ENCODE peak calls at places on chromosomes 16 and 17, in five cellular contexts. One of them, this sample, is unnamed.
A peak's percentile ranks its signal among the peaks of the same experiment; 100 is the strongest.

GRCh38 chr17:81348097-81349055 is 46.9 kb upstream of the BAHCC1 start:
- DNase-seq in A549: no peak
- DNase-seq in transverse colon: peak; percentile 73
- DNase-seq in sigmoid colon: peak; percentile 58
- DNase-seq in ovary: no peak
- DNase-seq in this sample: no peak

GRCh38 chr16:62190426-62190825 is 154.2 kb upstream of the CDH8 start:
- DNase-seq in A549: no peak
- DNase-seq in transverse colon: no peak
- DNase-seq in sigmoid colon: no peak
- DNase-seq in ovary: no peak
- DNase-seq in this sample: no peak

GRCh38 chr17:39939588-39940419 is 12.3 kb downstream of the LRRC3C start:
- DNase-seq in A549: peak; percentile 66
- DNase-seq in transverse colon: no peak
- DNase-seq in sigmoid colon: no peak
- DNase-seq in ovary: no peak
- DNase-seq in this sample: no peak

GRCh38 chr17:41689497-41690299 is 1.0 kb downstream of the EIF1 start:
- DNase-seq in A549: no peak
- DNase-seq in transverse colon: peak; percentile 34
- DNase-seq in sigmoid colon: no peak
- DNase-seq in ovary: no peak
- DNase-seq in this sample: no peak

GRCh38 chr16:49168146-49168545 is 113.5 kb downstream of the CBLN1 start:
- DNase-seq in A549: no peak
- DNase-seq in transverse colon: no peak
- DNase-seq in sigmoid colon: no peak
- DNase-seq in ovary: no peak
- DNase-seq in this sample: no peak

GRCh38 chr16:78002915-78003538 is 19.3 kb upstream of the CLEC3A start:
- DNase-seq in A549: peak; percentile 72
- DNase-seq in transverse colon: peak; percentile 79
- DNase-seq in sigmoid colon: peak; percentile 93
- DNase-seq in ovary: peak; percentile 81
- DNase-seq in this sample: peak; percentile 90

GRCh38 chr17:42017866-42018200 is 594 bp upstream of the DNAJC7 start:
- DNase-seq in A549: no peak
- DNase-seq in transverse colon: no peak
- DNase-seq in sigmoid colon: no peak
- DNase-seq in ovary: no peak
- DNase-seq in this sample: no peak

GRCh38 chr17:2391597-2392251 is 9.1 kb downstream of the MNT start:
- DNase-seq in A549: no peak
- DNase-seq in transverse colon: no peak
- DNase-seq in sigmoid colon: no peak
- DNase-seq in ovary: no peak
- DNase-seq in this sample: no peak

GRCh38 chr17:57294629-57295501 is 38.5 kb downstream of the MSI2 start:
- DNase-seq in A549: peak; percentile 44
- DNase-seq in transverse colon: no peak
- DNase-seq in sigmoid colon: no peak
- DNase-seq in ovary: no peak
- DNase-seq in this sample: no peak

GRCh38 chr16:84195201-84196093 is 4.5 kb downstream of the ADAD2 start:
- DNase-seq in A549: no peak
- DNase-seq in transverse colon: no peak
- DNase-seq in sigmoid colon: no peak
- DNase-seq in ovary: no peak
- DNase-seq in this sample: no peak

GRCh38 chr17:48290378-48290777 is 139.6 kb downstream of the SKAP1 start:
- DNase-seq in A549: no peak
- DNase-seq in transverse colon: no peak
- DNase-seq in sigmoid colon: no peak
- DNase-seq in ovary: no peak
- DNase-seq in this sample: no peak

GRCh38 chr17:64213995-64214507 is 49.0 kb downstream of the TEX2 start:
- DNase-seq in A549: no peak
- DNase-seq in transverse colon: no peak
- DNase-seq in sigmoid colon: no peak
- DNase-seq in ovary: no peak
- DNase-seq in this sample: no peak
- TF ChIP-seq CTCF in A549: no peak
- TF ChIP-seq CTCF in transverse colon: no peak
- TF ChIP-seq CTCF in sigmoid colon: no peak
- TF ChIP-seq CTCF in ovary: no peak
- TF ChIP-seq CTCF in this sample: no peak

GRCh38 chr17:8016632-8017424 is 14.4 kb downstream of the GUCY2D start:
- DNase-seq in A549: peak; percentile 62
- DNase-seq in transverse colon: peak; percentile 69
- DNase-seq in sigmoid colon: peak; percentile 68
- DNase-seq in ovary: no peak
- DNase-seq in this sample: peak; percentile 72

GRCh38 chr17:8013731-8014557 is 11.5 kb downstream of the GUCY2D start:
- DNase-seq in A549: no peak
- DNase-seq in transverse colon: no peak
- DNase-seq in sigmoid colon: peak; percentile 60
- DNase-seq in ovary: no peak
- DNase-seq in this sample: no peak

GRCh38 chr17:8014558-8014850 is 12.1 kb downstream of the GUCY2D start:
- DNase-seq in A549: no peak
- DNase-seq in transverse colon: no peak
- DNase-seq in sigmoid colon: peak; percentile 44
- DNase-seq in ovary: no peak
- DNase-seq in this sample: no peak

GRCh38 chr17:8015957-8016631 is 13.7 kb downstream of the GUCY2D start:
- DNase-seq in A549: no peak
- DNase-seq in transverse colon: peak; percentile 63
- DNase-seq in sigmoid colon: peak; percentile 68
- DNase-seq in ovary: no peak
- DNase-seq in this sample: peak; percentile 65

GRCh38 chr17:8015236-8015956 is 13.0 kb downstream of the GUCY2D start:
- DNase-seq in A549: no peak
- DNase-seq in transverse colon: no peak
- DNase-seq in sigmoid colon: peak; percentile 45
- DNase-seq in ovary: no peak
- DNase-seq in this sample: peak; percentile 69
- H3K27ac ChIP-seq in A549: no peak overlapping the region
- H3K27ac ChIP-seq in transverse colon: no peak overlapping the region
- H3K27ac ChIP-seq in sigmoid colon: no peak overlapping the region
- H3K27ac ChIP-seq in ovary: no peak overlapping the region
- H3K27ac ChIP-seq in this sample: no peak overlapping the region

GRCh38 chr17:66485272-66485947 is 183.0 kb downstream of the PRKCA start:
- DNase-seq in A549: no peak
- DNase-seq in transverse colon: no peak
- DNase-seq in sigmoid colon: no peak
- DNase-seq in ovary: no peak
- DNase-seq in this sample: no peak

GRCh38 chr17:66476014-66476413 is 173.6 kb downstream of the PRKCA start:
- DNase-seq in A549: no peak
- DNase-seq in transverse colon: no peak
- DNase-seq in sigmoid colon: no peak
- DNase-seq in ovary: no peak
- DNase-seq in this sample: no peak

GRCh38 chr17:66477615-66478283 is 175.3 kb downstream of the PRKCA start:
- DNase-seq in A549: no peak
- DNase-seq in transverse colon: no peak
- DNase-seq in sigmoid colon: no peak
- DNase-seq in ovary: no peak
- DNase-seq in this sample: no peak

GRCh38 chr17:66483946-66484345 is 181.5 kb downstream of the PRKCA start:
- DNase-seq in A549: no peak
- DNase-seq in transverse colon: no peak
- DNase-seq in sigmoid colon: no peak
- DNase-seq in ovary: no peak
- DNase-seq in this sample: no peak

GRCh38 chr17:66481259-66481658 is 178.8 kb downstream of the PRKCA start:
- DNase-seq in A549: no peak
- DNase-seq in transverse colon: no peak
- DNase-seq in sigmoid colon: no peak
- DNase-seq in ovary: no peak
- DNase-seq in this sample: no peak
- H3K4me3 ChIP-seq in A549: no peak overlapping the region
- H3K4me3 ChIP-seq in transverse colon: no peak overlapping the region
- H3K4me3 ChIP-seq in sigmoid colon: no peak overlapping the region
- H3K4me3 ChIP-seq in ovary: no peak overlapping the region
- H3K4me3 ChIP-seq in this sample: no peak overlapping the region

DNA sequence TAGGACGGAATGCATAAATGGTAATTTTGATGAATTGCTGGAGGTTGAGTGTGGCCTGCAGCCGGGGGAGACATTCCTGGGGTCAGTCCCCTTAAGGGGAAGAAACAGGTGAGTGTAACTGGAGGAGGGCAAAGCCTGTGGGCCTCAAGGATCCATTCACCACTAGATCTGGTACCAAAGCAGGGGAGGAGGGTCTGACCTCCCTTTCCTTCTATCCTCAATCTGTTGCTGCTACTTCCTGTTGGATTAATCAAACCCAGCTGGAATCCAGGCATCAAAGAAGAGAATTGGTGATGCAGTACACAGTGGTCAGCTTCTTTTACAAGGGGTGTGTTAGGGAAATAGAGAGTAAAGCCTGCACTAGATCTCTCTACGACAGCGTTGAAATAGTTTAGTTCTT is 8.6 kb upstream of the ABCA9 start:
- DNase-seq in A549: no peak
- DNase-seq in transverse colon: no peak
- DNase-seq in sigmoid colon: no peak
- DNase-seq in ovary: no peak
- DNase-seq in this sample: no peak
- TF ChIP-seq CTCF in A549: no peak
- TF ChIP-seq CTCF in transverse colon: no peak
- TF ChIP-seq CTCF in sigmoid colon: no peak
- TF ChIP-seq CTCF in ovary: no peak
- TF ChIP-seq CTCF in this sample: no peak

GRCh38 chr17:61139219-61139618 is 260.4 kb upstream of the TBX2 start:
- DNase-seq in A549: no peak
- DNase-seq in transverse colon: peak; percentile 45
- DNase-seq in sigmoid colon: no peak
- DNase-seq in ovary: no peak
- DNase-seq in this sample: no peak
- H3K27ac ChIP-seq in A549: no peak overlapping the region
- H3K27ac ChIP-seq in transverse colon: no peak overlapping the region
- H3K27ac ChIP-seq in sigmoid colon: no peak overlapping the region
- H3K27ac ChIP-seq in ovary: no peak overlapping the region
- H3K27ac ChIP-seq in this sample: no peak overlapping the region

DNA sequence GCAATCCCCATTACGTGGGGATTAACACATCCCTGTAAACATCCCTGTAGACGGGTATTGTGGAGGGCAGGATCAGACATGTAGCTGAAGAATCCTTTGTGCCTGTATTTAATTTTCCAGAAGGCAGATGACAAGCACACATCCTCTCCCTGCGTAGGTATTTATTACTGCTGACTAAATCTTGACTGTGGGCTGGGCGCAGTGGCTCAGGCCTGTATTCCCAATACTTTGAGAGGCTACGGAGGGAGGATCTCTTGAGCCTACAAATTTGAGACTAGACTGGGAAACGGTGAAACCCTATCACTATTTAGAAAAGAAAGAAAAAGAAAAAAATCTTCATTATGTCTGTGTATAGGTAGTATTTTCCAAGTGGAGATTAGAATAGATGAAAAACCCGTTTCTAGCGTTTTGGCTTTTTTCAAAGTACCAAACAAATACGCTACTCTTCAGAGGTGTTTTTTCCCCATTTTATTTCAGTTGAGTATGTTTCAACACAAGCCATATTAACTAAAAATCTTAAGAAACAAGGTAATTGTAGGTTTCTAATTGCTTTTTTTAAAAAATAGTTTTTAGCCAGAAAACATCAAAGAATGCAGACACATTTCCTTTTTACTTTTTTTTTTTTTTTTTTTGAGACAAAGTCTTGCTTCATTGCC is 1.5 kb upstream of the MARF1 start:
- DNase-seq in A549: no peak
- DNase-seq in transverse colon: peak; percentile 38
- DNase-seq in sigmoid colon: no peak
- DNase-seq in ovary: no peak
- DNase-seq in this sample: no peak
- H3K4me3 ChIP-seq in A549: peak overlapping the region; percentile 89
- H3K4me3 ChIP-seq in transverse colon: no peak overlapping the region
- H3K4me3 ChIP-seq in sigmoid colon: no peak overlapping the region
- H3K4me3 ChIP-seq in ovary: no peak overlapping the region
- H3K4me3 ChIP-seq in this sample: peak overlapping the region; percentile 95

GRCh38 chr16:66751992-66752322 is 548 bp upstream of the DYNC1LI2 start:
- DNase-seq in A549: no peak
- DNase-seq in transverse colon: no peak
- DNase-seq in sigmoid colon: no peak
- DNase-seq in ovary: no peak
- DNase-seq in this sample: no peak
- TF ChIP-seq CTCF in A549: peak; percentile 20
- TF ChIP-seq CTCF in transverse colon: no peak
- TF ChIP-seq CTCF in sigmoid colon: peak; percentile 42
- TF ChIP-seq CTCF in ovary: no peak
- TF ChIP-seq CTCF in this sample: peak; percentile 3

GRCh38 chr17:75842963-75843576 is 1.1 kb downstream of the UNC13D start:
- DNase-seq in A549: no peak
- DNase-seq in transverse colon: no peak
- DNase-seq in sigmoid colon: no peak
- DNase-seq in ovary: no peak
- DNase-seq in this sample: no peak

GRCh38 chr17:75845058-75845711 is 981 bp upstream of the UNC13D start:
- DNase-seq in A549: peak; percentile 92
- DNase-seq in transverse colon: peak; percentile 91
- DNase-seq in sigmoid colon: peak; percentile 90
- DNase-seq in ovary: peak; percentile 59
- DNase-seq in this sample: peak; percentile 96

GRCh38 chr17:75843577-75844529 is at the start of gene UNC13D:
- DNase-seq in A549: no peak
- DNase-seq in transverse colon: peak; percentile 55
- DNase-seq in sigmoid colon: peak; percentile 66
- DNase-seq in ovary: no peak
- DNase-seq in this sample: no peak

GRCh38 chr17:75845933-75846700 is 1.9 kb upstream of the UNC13D start:
- DNase-seq in A549: no peak
- DNase-seq in transverse colon: peak; percentile 41
- DNase-seq in sigmoid colon: peak; percentile 64
- DNase-seq in ovary: no peak
- DNase-seq in this sample: no peak

DNA sequence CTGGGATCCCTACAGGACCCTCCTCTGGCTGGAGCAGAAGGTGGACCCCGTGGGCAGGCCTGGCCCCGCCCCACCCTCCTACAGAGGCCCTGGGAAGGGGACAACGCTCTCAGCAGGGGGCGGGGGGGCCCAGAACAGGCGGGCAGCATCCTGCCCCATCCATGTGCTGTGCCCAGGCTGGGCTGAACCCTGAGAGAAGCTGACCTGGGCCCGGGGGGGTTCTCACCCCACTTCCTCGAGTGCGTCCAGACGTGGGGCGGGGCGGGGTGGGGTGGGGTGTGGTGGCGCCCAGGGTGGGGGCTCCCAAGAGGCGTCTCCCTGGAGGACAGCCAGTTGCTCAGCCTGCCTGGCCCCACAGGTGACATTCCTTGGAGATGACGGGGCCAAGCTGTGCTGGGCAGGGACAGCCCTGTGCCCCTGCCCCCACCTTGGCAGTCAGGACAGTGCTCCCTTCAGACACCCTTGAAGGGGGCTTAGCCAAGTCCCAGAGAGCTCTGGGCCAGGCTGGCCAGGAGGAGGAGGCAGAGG is 390 bp upstream of the UNC13D start:
- DNase-seq in A549: peak; percentile 75
- DNase-seq in transverse colon: peak; percentile 85
- DNase-seq in sigmoid colon: peak; percentile 71
- DNase-seq in ovary: peak; percentile 37
- DNase-seq in this sample: no peak
- H3K27ac ChIP-seq in A549: peak overlapping the region; percentile 79
- H3K27ac ChIP-seq in transverse colon: peak overlapping the region; percentile 85
- H3K27ac ChIP-seq in sigmoid colon: peak overlapping the region; percentile 65
- H3K27ac ChIP-seq in ovary: no peak overlapping the region
- H3K27ac ChIP-seq in this sample: peak overlapping the region; percentile 91

GRCh38 chr17:28043296-28043695 is 819 bp downstream of the NLK start:
- DNase-seq in A549: no peak
- DNase-seq in transverse colon: no peak
- DNase-seq in sigmoid colon: no peak
- DNase-seq in ovary: no peak
- DNase-seq in this sample: no peak
- H3K4me3 ChIP-seq in A549: no peak overlapping the region
- H3K4me3 ChIP-seq in transverse colon: no peak overlapping the region
- H3K4me3 ChIP-seq in sigmoid colon: no peak overlapping the region
- H3K4me3 ChIP-seq in ovary: no peak overlapping the region
- H3K4me3 ChIP-seq in this sample: peak overlapping the region; percentile 94